ENCODE peak calls at places on chromosomes 7 and 10, in ten cellular contexts. One of them, this sample, is unnamed. For H3K36me3, the result is how much of the 10 kb centered on the place peaks cover.

GRCh38 chr10:75136346-75136745 is 24.9 kb downstream of the SAMD8 start:
- DNase-seq in fibroblast of lung: no peak
- DNase-seq in lung: no peak
- DNase-seq in hepatocyte: no peak
- DNase-seq in GM23248: no peak
- DNase-seq in CD4-positive, CD25-positive, alpha-beta regulatory T cell: no peak
- DNase-seq in transverse colon: no peak
- DNase-seq in astrocyte: no peak
- DNase-seq in GM23338: peak
- DNase-seq in PC-3: peak
- DNase-seq in this sample: no peak

GRCh38 chr7:96090756-96091155 is 231.1 kb downstream of the SLC25A13 start:
- DNase-seq in fibroblast of lung: no peak
- DNase-seq in lung: no peak
- DNase-seq in hepatocyte: no peak
- DNase-seq in GM23248: no peak
- DNase-seq in CD4-positive, CD25-positive, alpha-beta regulatory T cell: no peak
- DNase-seq in transverse colon: no peak
- DNase-seq in astrocyte: no peak
- DNase-seq in GM23338: no peak
- DNase-seq in PC-3: no peak
- DNase-seq in this sample: no peak

GRCh38 chr7:131940621-131941020 is 384.2 kb upstream of the PODXL start:
- DNase-seq in fibroblast of lung: no peak
- DNase-seq in lung: no peak
- DNase-seq in hepatocyte: no peak
- DNase-seq in GM23248: no peak
- DNase-seq in CD4-positive, CD25-positive, alpha-beta regulatory T cell: no peak
- DNase-seq in transverse colon: no peak
- DNase-seq in astrocyte: no peak
- DNase-seq in GM23338: no peak
- DNase-seq in PC-3: no peak
- DNase-seq in this sample: no peak

GRCh38 chr7:156827587-156828203 is 65.3 kb downstream of the LMBR1 start:
- DNase-seq in fibroblast of lung: peak
- DNase-seq in lung: no peak
- DNase-seq in hepatocyte: peak
- DNase-seq in GM23248: peak
- DNase-seq in CD4-positive, CD25-positive, alpha-beta regulatory T cell: no peak
- DNase-seq in transverse colon: no peak
- DNase-seq in astrocyte: no peak
- DNase-seq in GM23338: peak
- DNase-seq in PC-3: peak
- DNase-seq in this sample: no peak

GRCh38 chr7:71021049-71021448 is 110.9 kb upstream of the GALNT17 start:
- DNase-seq in fibroblast of lung: no peak
- DNase-seq in lung: no peak
- DNase-seq in hepatocyte: no peak
- DNase-seq in GM23248: no peak
- DNase-seq in CD4-positive, CD25-positive, alpha-beta regulatory T cell: no peak
- DNase-seq in transverse colon: no peak
- DNase-seq in astrocyte: no peak
- DNase-seq in GM23338: no peak
- DNase-seq in PC-3: no peak
- DNase-seq in this sample: no peak

GRCh38 chr10:6162589-6163356 is 40.0 kb upstream of the PFKFB3 start:
- DNase-seq in fibroblast of lung: no peak
- DNase-seq in lung: no peak
- DNase-seq in hepatocyte: peak
- DNase-seq in GM23248: peak
- DNase-seq in CD4-positive, CD25-positive, alpha-beta regulatory T cell: no peak
- DNase-seq in transverse colon: peak
- DNase-seq in astrocyte: no peak
- DNase-seq in GM23338: peak
- DNase-seq in PC-3: no peak
- DNase-seq in this sample: no peak

GRCh38 chr7:39733881-39734571 is 110.7 kb downstream of the RALA start:
- DNase-seq in fibroblast of lung: peak
- DNase-seq in lung: no peak
- DNase-seq in hepatocyte: peak
- DNase-seq in GM23248: peak
- DNase-seq in CD4-positive, CD25-positive, alpha-beta regulatory T cell: no peak
- DNase-seq in transverse colon: no peak
- DNase-seq in astrocyte: peak
- DNase-seq in GM23338: peak
- DNase-seq in PC-3: peak
- DNase-seq in this sample: peak

GRCh38 chr7:143171697-143172096 is 11.5 kb upstream of the TAS2R39 start:
- DNase-seq in fibroblast of lung: no peak
- DNase-seq in lung: no peak
- DNase-seq in hepatocyte: no peak
- DNase-seq in GM23248: no peak
- DNase-seq in CD4-positive, CD25-positive, alpha-beta regulatory T cell: no peak
- DNase-seq in transverse colon: no peak
- DNase-seq in astrocyte: no peak
- DNase-seq in GM23338: no peak
- DNase-seq in PC-3: peak
- DNase-seq in this sample: no peak

GRCh38 chr10:74544106-74544505 is 282.3 kb upstream of the KAT6B start:
- DNase-seq in fibroblast of lung: peak
- DNase-seq in lung: no peak
- DNase-seq in hepatocyte: no peak
- DNase-seq in GM23248: peak
- DNase-seq in CD4-positive, CD25-positive, alpha-beta regulatory T cell: no peak
- DNase-seq in transverse colon: no peak
- DNase-seq in astrocyte: peak
- DNase-seq in GM23338: peak
- DNase-seq in PC-3: peak
- DNase-seq in this sample: peak

GRCh38 chr10:3123571-3124411 is 48.8 kb downstream of the PITRM1 start:
- DNase-seq in fibroblast of lung: no peak
- DNase-seq in lung: no peak
- DNase-seq in hepatocyte: no peak
- DNase-seq in GM23248: no peak
- DNase-seq in CD4-positive, CD25-positive, alpha-beta regulatory T cell: no peak
- DNase-seq in transverse colon: no peak
- DNase-seq in astrocyte: no peak
- DNase-seq in GM23338: no peak
- DNase-seq in PC-3: no peak
- DNase-seq in this sample: no peak

GRCh38 chr10:3542185-3542611 is 242.8 kb downstream of the KLF6 start:
- DNase-seq in fibroblast of lung: peak
- DNase-seq in lung: peak
- DNase-seq in hepatocyte: no peak
- DNase-seq in GM23248: peak
- DNase-seq in CD4-positive, CD25-positive, alpha-beta regulatory T cell: no peak
- DNase-seq in transverse colon: no peak
- DNase-seq in astrocyte: peak
- DNase-seq in GM23338: no peak
- DNase-seq in PC-3: peak
- DNase-seq in this sample: no peak

GRCh38 chr10:69483988-69484387 is 32.7 kb downstream of the TSPAN15 start:
- DNase-seq in fibroblast of lung: no peak
- DNase-seq in lung: no peak
- DNase-seq in hepatocyte: no peak
- DNase-seq in GM23248: peak
- DNase-seq in CD4-positive, CD25-positive, alpha-beta regulatory T cell: no peak
- DNase-seq in transverse colon: no peak
- DNase-seq in astrocyte: no peak
- DNase-seq in GM23338: no peak
- DNase-seq in PC-3: no peak
- DNase-seq in this sample: no peak

GRCh38 chr7:98135984-98136383 is 29.3 kb downstream of the LMTK2 start:
- DNase-seq in fibroblast of lung: no peak
- DNase-seq in lung: no peak
- DNase-seq in hepatocyte: no peak
- DNase-seq in GM23248: no peak
- DNase-seq in CD4-positive, CD25-positive, alpha-beta regulatory T cell: no peak
- DNase-seq in transverse colon: no peak
- DNase-seq in astrocyte: no peak
- DNase-seq in GM23338: no peak
- DNase-seq in PC-3: peak
- DNase-seq in this sample: no peak

GRCh38 chr10:29841724-29842649 is 207.2 kb upstream of the SVIL start:
- DNase-seq in fibroblast of lung: peak
- DNase-seq in lung: peak
- DNase-seq in hepatocyte: peak
- DNase-seq in GM23248: peak
- DNase-seq in CD4-positive, CD25-positive, alpha-beta regulatory T cell: no peak
- DNase-seq in transverse colon: peak
- DNase-seq in astrocyte: peak
- DNase-seq in GM23338: peak
- DNase-seq in PC-3: peak
- DNase-seq in this sample: no peak

GRCh38 chr10:128009357-128009756 is 102.5 kb downstream of the PTPRE start:
- DNase-seq in fibroblast of lung: no peak
- DNase-seq in lung: no peak
- DNase-seq in hepatocyte: no peak
- DNase-seq in GM23248: no peak
- DNase-seq in CD4-positive, CD25-positive, alpha-beta regulatory T cell: no peak
- DNase-seq in transverse colon: no peak
- DNase-seq in astrocyte: no peak
- DNase-seq in GM23338: no peak
- DNase-seq in PC-3: no peak
- DNase-seq in this sample: no peak

GRCh38 chr7:147079083-147079482 is 962.5 kb downstream of the CNTNAP2 start:
- DNase-seq in fibroblast of lung: no peak
- DNase-seq in lung: no peak
- DNase-seq in hepatocyte: no peak
- DNase-seq in GM23248: no peak
- DNase-seq in CD4-positive, CD25-positive, alpha-beta regulatory T cell: no peak
- DNase-seq in transverse colon: no peak
- DNase-seq in astrocyte: no peak
- DNase-seq in GM23338: peak
- DNase-seq in PC-3: no peak
- DNase-seq in this sample: no peak

DNA sequence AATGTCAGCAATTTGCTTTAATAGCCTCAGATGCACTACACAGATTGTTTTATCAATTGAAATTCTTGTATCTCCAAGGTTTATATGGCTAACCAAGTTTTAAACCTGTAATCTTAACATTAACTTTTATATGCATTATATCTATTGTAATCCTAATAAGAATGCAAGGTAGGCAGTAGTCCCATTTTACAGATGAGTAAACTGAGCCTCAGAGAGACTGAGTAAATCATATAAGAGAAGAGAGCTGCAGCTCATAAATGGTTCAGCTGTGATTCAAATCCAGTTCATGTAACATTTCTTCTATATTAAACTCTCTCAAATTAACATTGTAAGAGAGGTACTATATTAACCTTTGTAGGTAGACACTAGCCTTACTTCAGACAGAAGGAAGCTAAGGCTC is 44.0 kb downstream of the MALSU1 start:
- DNase-seq in fibroblast of lung: no peak
- DNase-seq in lung: no peak
- DNase-seq in hepatocyte: no peak
- DNase-seq in GM23248: no peak
- DNase-seq in CD4-positive, CD25-positive, alpha-beta regulatory T cell: no peak
- DNase-seq in transverse colon: no peak
- DNase-seq in astrocyte: no peak
- DNase-seq in GM23338: no peak
- DNase-seq in PC-3: no peak
- DNase-seq in this sample: no peak
- H3K36me3 ChIP-seq in fibroblast of lung: under half
- H3K36me3 ChIP-seq in lung: under half
- H3K36me3 ChIP-seq in hepatocyte: under half
- H3K36me3 ChIP-seq in GM23248: under half
- H3K36me3 ChIP-seq in CD4-positive, CD25-positive, alpha-beta regulatory T cell: under half
- H3K36me3 ChIP-seq in transverse colon: under half
- H3K36me3 ChIP-seq in astrocyte: half or more
- H3K36me3 ChIP-seq in GM23338: half or more
- H3K36me3 ChIP-seq in PC-3: under half
- H3K36me3 ChIP-seq in this sample: half or more

GRCh38 chr7:128084896-128085608 is 53.8 kb upstream of the LRRC4 start:
- DNase-seq in fibroblast of lung: peak
- DNase-seq in lung: no peak
- DNase-seq in hepatocyte: no peak
- DNase-seq in GM23248: no peak
- DNase-seq in CD4-positive, CD25-positive, alpha-beta regulatory T cell: no peak
- DNase-seq in transverse colon: no peak
- DNase-seq in astrocyte: peak
- DNase-seq in GM23338: no peak
- DNase-seq in PC-3: no peak
- DNase-seq in this sample: no peak
- H3K36me3 ChIP-seq in fibroblast of lung: under half
- H3K36me3 ChIP-seq in lung: half or more
- H3K36me3 ChIP-seq in hepatocyte: under half
- H3K36me3 ChIP-seq in GM23248: under half
- H3K36me3 ChIP-seq in CD4-positive, CD25-positive, alpha-beta regulatory T cell: half or more
- H3K36me3 ChIP-seq in transverse colon: under half
- H3K36me3 ChIP-seq in astrocyte: under half
- H3K36me3 ChIP-seq in GM23338: under half
- H3K36me3 ChIP-seq in PC-3: under half
- H3K36me3 ChIP-seq in this sample: half or more

DNA sequence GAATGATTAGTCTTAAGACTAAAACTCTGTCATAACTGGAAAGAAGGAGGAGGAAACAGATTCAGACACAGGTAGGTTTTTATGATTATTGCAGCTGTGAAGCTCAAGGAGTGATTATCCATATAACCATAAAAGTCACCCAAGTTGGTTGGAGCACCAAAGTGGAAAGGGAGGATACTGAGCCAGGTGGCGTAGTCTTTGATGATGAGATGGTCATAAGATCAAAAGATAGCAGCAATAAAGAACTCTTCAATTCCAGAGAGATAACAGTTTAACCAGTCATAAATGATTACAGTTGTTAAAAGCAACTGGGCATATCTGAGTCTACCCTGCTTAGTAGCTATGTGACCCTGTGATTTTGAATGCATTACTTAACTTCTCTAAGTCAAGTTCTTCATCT is 8.4 kb downstream of the ABCB1 start:
- DNase-seq in fibroblast of lung: no peak
- DNase-seq in lung: no peak
- DNase-seq in hepatocyte: peak
- DNase-seq in GM23248: no peak
- DNase-seq in CD4-positive, CD25-positive, alpha-beta regulatory T cell: no peak
- DNase-seq in transverse colon: peak
- DNase-seq in astrocyte: no peak
- DNase-seq in GM23338: no peak
- DNase-seq in PC-3: no peak
- DNase-seq in this sample: no peak
- H3K36me3 ChIP-seq in fibroblast of lung: under half
- H3K36me3 ChIP-seq in lung: under half
- H3K36me3 ChIP-seq in hepatocyte: under half
- H3K36me3 ChIP-seq in GM23248: under half
- H3K36me3 ChIP-seq in CD4-positive, CD25-positive, alpha-beta regulatory T cell: under half
- H3K36me3 ChIP-seq in transverse colon: under half
- H3K36me3 ChIP-seq in astrocyte: under half
- H3K36me3 ChIP-seq in GM23338: under half
- H3K36me3 ChIP-seq in PC-3: under half
- H3K36me3 ChIP-seq in this sample: under half

DNA sequence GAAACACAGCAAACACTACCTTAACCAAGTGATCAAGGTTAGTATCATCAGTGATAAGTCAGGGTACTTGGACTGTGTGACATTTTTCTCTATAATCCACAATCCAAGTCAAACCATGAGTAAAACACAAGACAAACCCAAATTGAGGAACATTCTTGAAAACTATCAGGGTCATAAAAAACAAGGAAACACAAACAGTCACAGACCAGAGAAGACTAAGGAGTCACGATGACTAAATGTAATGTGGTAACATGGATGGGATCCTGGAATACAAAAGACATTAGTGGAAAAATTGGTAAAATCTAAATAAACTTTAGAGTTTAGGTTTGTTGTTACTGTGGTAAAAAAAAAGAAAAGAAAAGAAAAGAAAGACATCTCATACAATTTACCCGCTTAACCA is 103.8 kb downstream of the ARMH3 start:
- DNase-seq in fibroblast of lung: no peak
- DNase-seq in lung: no peak
- DNase-seq in hepatocyte: no peak
- DNase-seq in GM23248: peak
- DNase-seq in CD4-positive, CD25-positive, alpha-beta regulatory T cell: no peak
- DNase-seq in transverse colon: no peak
- DNase-seq in astrocyte: no peak
- DNase-seq in GM23338: no peak
- DNase-seq in PC-3: no peak
- DNase-seq in this sample: no peak
- H3K36me3 ChIP-seq in fibroblast of lung: under half
- H3K36me3 ChIP-seq in lung: under half
- H3K36me3 ChIP-seq in hepatocyte: under half
- H3K36me3 ChIP-seq in GM23248: under half
- H3K36me3 ChIP-seq in CD4-positive, CD25-positive, alpha-beta regulatory T cell: under half
- H3K36me3 ChIP-seq in transverse colon: under half
- H3K36me3 ChIP-seq in astrocyte: under half
- H3K36me3 ChIP-seq in GM23338: under half
- H3K36me3 ChIP-seq in PC-3: under half
- H3K36me3 ChIP-seq in this sample: under half

This sample was measured in NT2/D1.